ENCODE peak calls at places on chromosomes 16 and 17, in five cellular contexts. P is coronary artery, S is A549, H is Panc1, V is GM06990. Q is an unnamed sample.

GRCh38 chr16:9061358-9061813 is 30.1 kb upstream of the HAPSTR1 start:
- DNase-seq in H (no peak), P (no peak), V (no peak), S (no peak), Q (peak)

GRCh38 chr16:27639588-27640276 is 89.8 kb downstream of the KATNIP start:
- DNase-seq in S (peak), H (no peak), P (no peak), V (no peak), Q (peak)

GRCh38 chr17:54099221-54099620 is 276.5 kb downstream of the KIF2B start:
- DNase-seq in P (no peak), H (no peak), S (no peak), V (no peak), Q (no peak)

GRCh38 chr17:33970271-33970670 is 284.8 kb upstream of the CCL2 start:
- DNase-seq in H (no peak), S (no peak), V (no peak), P (no peak), Q (no peak)

GRCh38 chr16:88773812-88774291 is 11.2 kb downstream of the PIEZO1 start:
- DNase-seq in H (no peak), V (no peak), S (no peak), P (no peak), Q (peak)

GRCh38 chr17:78697122-78697845 is 84.8 kb downstream of the CYTH1 start:
- DNase-seq in P (no peak), V (peak), S (no peak), H (no peak), Q (peak)

GRCh38 chr17:27242951-27243350 is 51.0 kb upstream of the WSB1 start:
- DNase-seq in P (no peak), S (no peak), H (no peak), V (no peak), Q (no peak)

GRCh38 chr17:39219647-39220154 is 6.0 kb downstream of the STAC2 start:
- DNase-seq in H (no peak), V (no peak), S (no peak), P (no peak), Q (no peak)

GRCh38 chr17:80455328-80455710 is 21.1 kb downstream of the NPTX1 start:
- DNase-seq in H (no peak), P (no peak), V (no peak), S (no peak), Q (no peak)

GRCh38 chr17:51676691-51677487 is 416.5 kb downstream of the UTP18 start:
- DNase-seq in S (no peak), P (no peak), H (no peak), V (no peak), Q (no peak)

GRCh38 chr17:64024781-64025731 is 4.6 kb upstream of the ICAM2 start:
- DNase-seq in S (no peak), P (no peak), H (no peak), V (no peak), Q (no peak)

GRCh38 chr17:83193336-83194188 is 114.2 kb downstream of the METRNL start:
- DNase-seq in S (no peak), H (no peak), P (no peak), V (no peak), Q (peak)

GRCh38 chr17:77064608-77065007 is 76.2 kb upstream of the SEC14L1 start:
- DNase-seq in H (no peak), V (no peak), P (no peak), S (no peak), Q (no peak)

GRCh38 chr17:77924757-77925336 is 33.7 kb upstream of the TNRC6C start:
- DNase-seq in V (no peak), P (no peak), H (no peak), S (no peak), Q (peak)

GRCh38 chr17:49676276-49676868 is 1.5 kb downstream of the SPOP start:
- DNase-seq in S (no peak), P (no peak), V (peak), H (no peak), Q (peak)

GRCh38 chr16:27424772-27425498 is 23.0 kb downstream of the IL21R start:
- DNase-seq in H (no peak), S (no peak), V (no peak), P (peak), Q (no peak)

GRCh38 chr17:80082403-80083135 is 18.8 kb upstream of the GAA start:
- DNase-seq in V (no peak), S (peak), P (no peak), H (no peak), Q (peak)

GRCh38 chr16:57383276-57384247 is 11.3 kb downstream of the CX3CL1 start:
- DNase-seq in H (no peak), P (no peak), S (no peak), V (no peak), Q (no peak)

GRCh38 chr17:74118504-74118903 is 85.0 kb upstream of the RPL38 start:
- DNase-seq in S (no peak), H (no peak), P (no peak), V (no peak), Q (no peak)

GRCh38 chr17:31788571-31788946 is 70.5 kb downstream of the COPRS start:
- DNase-seq in H (no peak), V (no peak), S (no peak), P (no peak), Q (no peak)

GRCh38 chr17:27244481-27245223 is 49.3 kb upstream of the WSB1 start:
- DNase-seq in P (peak), S (peak), H (no peak), V (no peak), Q (peak)

GRCh38 chr17:32636593-32637218 is 149.9 kb downstream of the CDK5R1 start:
- DNase-seq in H (no peak), P (no peak), S (no peak), V (no peak), Q (no peak)

GRCh38 chr16:7614022-7614795 is 281.6 kb downstream of the RBFOX1 start:
- DNase-seq in S (no peak), P (no peak), V (no peak), H (no peak), Q (no peak)

GRCh38 chr17:49577978-49578893 is 2.6 kb downstream of the NXPH3 start:
- DNase-seq in H (no peak), V (no peak), P (no peak), S (no peak), Q (no peak)

GRCh38 chr17:57523926-57524634 is 221.0 kb downstream of the CCDC182 start:
- DNase-seq in S (peak), V (peak), H (no peak), P (no peak), Q (peak)

GRCh38 chr16:53191413-53191812 is 136.6 kb downstream of the CHD9 start:
- DNase-seq in H (no peak), P (no peak), V (no peak), S (no peak), Q (no peak)

GRCh38 chr16:2804728-2805127 is 6.5 kb downstream of the PRSS41 start:
- DNase-seq in P (no peak), S (no peak), H (no peak), V (no peak), Q (no peak)

GRCh38 chr17:71224824-71225575 is 895.8 kb upstream of the SOX9 start:
- DNase-seq in H (no peak), S (no peak), V (no peak), P (no peak), Q (no peak)

GRCh38 chr16:17942067-17942466 is 394.5 kb downstream of the NPIPA8 start:
- DNase-seq in S (no peak), V (no peak), H (no peak), P (no peak), Q (no peak)

GRCh38 chr16:66923247-66923851 is 2.0 kb downstream of the RRAD start:
- DNase-seq in H (no peak), P (peak), S (no peak), V (no peak), Q (peak)

GRCh38 chr17:45425125-45425983 is 7.3 kb downstream of the ARHGAP27 start:
- DNase-seq in V (no peak), H (no peak), P (no peak), S (peak), Q (peak)

GRCh38 chr17:48347203-48347602 is 82.8 kb downstream of the SKAP1 start:
- DNase-seq in S (no peak), V (no peak), P (no peak), H (no peak), Q (no peak)

GRCh38 chr17:15651583-15652110 is 32.1 kb upstream of the FBXW10B start:
- DNase-seq in P (peak), V (peak), H (peak), S (peak), Q (peak)

GRCh38 chr16:57386381-57386951 is 14.2 kb downstream of the CX3CL1 start:
- DNase-seq in S (no peak), V (no peak), P (no peak), H (no peak), Q (peak)

GRCh38 chr17:18258356-18259038 is at the start of gene FLII:
- DNase-seq in P (no peak), S (peak), H (no peak), V (peak), Q (no peak)

GRCh38 chr17:68780561-68780960 is 174.6 kb downstream of the ABCA8 start:
- DNase-seq in P (no peak), V (no peak), S (no peak), H (no peak), Q (no peak)

GRCh38 chr17:63707151-63707550 is 7.2 kb upstream of the LIMD2 start:
- DNase-seq in S (no peak), P (no peak), V (no peak), H (no peak), Q (no peak)

GRCh38 chr17:79114455-79115301 is 40.1 kb downstream of the ENGASE start:
- DNase-seq in S (no peak), V (no peak), P (no peak), H (no peak), Q (peak)

GRCh38 chr17:21358185-21358584 is 18.0 kb upstream of the KCNJ12 start:
- DNase-seq in V (no peak), S (no peak), H (no peak), P (no peak), Q (no peak)

DNA sequence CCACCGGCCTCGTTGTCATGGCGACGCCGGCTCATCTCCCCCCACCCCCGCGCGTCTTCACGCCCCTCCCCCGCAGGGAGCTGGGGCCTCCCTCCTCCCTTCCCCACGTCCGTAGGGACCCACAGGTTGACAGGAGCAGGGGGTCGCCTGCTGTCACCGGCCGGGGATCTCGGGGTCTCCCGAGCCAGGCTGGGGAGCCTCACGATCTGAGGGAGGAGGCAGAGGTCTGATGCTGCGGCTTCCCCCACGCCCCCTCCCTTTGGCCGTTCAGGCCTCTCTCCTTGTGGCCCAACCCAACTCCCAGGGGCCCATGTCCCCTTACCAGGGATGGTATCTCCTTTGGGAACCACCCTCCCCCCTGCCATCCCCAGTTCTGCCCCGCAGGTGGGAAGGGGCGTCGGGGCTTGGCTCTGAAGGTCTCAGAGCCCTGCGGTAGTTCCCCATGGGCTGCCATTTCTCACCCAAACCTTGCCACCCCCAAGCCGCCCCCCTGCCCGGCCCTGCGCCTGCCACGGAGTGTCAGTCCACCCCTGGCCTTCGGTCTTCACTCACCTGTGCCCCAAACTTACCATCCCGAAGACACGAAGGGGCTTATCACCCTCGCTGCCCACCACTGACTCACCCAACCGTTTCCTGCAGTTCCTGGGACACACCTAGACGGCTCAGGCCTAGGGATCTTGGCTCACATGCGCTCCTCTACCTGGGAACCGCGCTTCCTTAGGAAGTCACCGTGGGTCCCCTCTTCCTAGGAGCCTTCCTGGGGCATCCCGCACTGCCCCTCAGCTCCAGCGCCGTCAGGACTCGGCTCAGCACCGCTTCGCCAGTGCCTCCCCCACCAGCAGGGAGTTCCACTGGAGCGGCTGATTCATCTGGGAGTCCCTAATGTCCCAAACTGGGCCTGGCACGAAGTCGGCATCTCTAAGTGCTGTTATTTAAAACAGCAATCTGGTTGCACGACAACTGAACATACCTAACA is 966 bp upstream of the DOC2A start:
- DNase-seq in V (no peak), S (no peak), P (no peak), H (no peak), Q (no peak)
- TF ChIP-seq CTCF in V (no peak), S (no peak), P (no peak), H (no peak), Q (no peak)

GRCh38 chr17:72421128-72422092 is 300.6 kb downstream of the SOX9 start:
- DNase-seq in V (peak), P (no peak), S (peak), H (peak), Q (peak)

GRCh38 chr17:72422505-72423285 is 301.9 kb downstream of the SOX9 start:
- DNase-seq in S (peak), H (no peak), V (peak), P (peak), Q (peak)

GRCh38 chr17:72423286-72423589 is 302.4 kb downstream of the SOX9 start:
- DNase-seq in H (no peak), S (no peak), V (no peak), P (no peak), Q (peak)

GRCh38 chr17:72420775-72421127 is 299.9 kb downstream of the SOX9 start:
- DNase-seq in S (no peak), H (no peak), P (no peak), V (no peak), Q (no peak)

GRCh38 chr17:72422204-72422504 is 301.3 kb downstream of the SOX9 start:
- DNase-seq in S (no peak), V (no peak), H (no peak), P (no peak), Q (no peak)
- H3K4me3 ChIP-seq in S (peak), V (peak), H (no peak), P (no peak), Q (no peak)

GRCh38 chr16:50666658-50667496 is 14.2 kb downstream of the SNX20 start:
- DNase-seq in V (peak), S (no peak), H (no peak), P (no peak), Q (no peak)
- TF ChIP-seq CTCF in V (no peak), S (no peak), H (no peak), P (no peak), Q (no peak)

GRCh38 chr17:29407856-29408255 is 17.7 kb downstream of the TAOK1 start:
- DNase-seq in V (no peak), S (no peak), P (no peak), H (no peak), Q (no peak)
- H3K4me3 ChIP-seq in V (no peak), S (no peak), P (no peak), H (no peak), Q (no peak)

DNA sequence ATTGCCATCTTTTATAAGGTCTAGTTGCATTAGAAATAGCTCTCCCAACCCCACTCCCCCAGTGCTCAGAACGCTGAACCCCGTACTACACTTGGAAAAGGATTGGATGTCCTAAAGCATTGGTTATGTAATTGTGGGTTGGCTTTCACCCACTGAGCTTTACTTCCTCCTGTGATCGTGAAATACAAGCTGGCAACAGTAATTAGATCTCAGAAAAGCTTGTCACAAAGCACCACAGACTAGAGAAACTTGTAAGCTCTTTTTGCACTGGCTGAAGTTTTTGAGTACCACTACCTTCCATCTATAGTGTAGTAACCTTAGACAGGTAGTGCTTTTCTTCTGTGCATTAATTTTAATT is 54.4 kb downstream of the SIAH1 start:
- DNase-seq in P (no peak), V (no peak), H (no peak), S (no peak), Q (no peak)
- TF ChIP-seq CTCF in P (no peak), V (no peak), H (no peak), S (no peak), Q (no peak)

GRCh38 chr17:35053204-35053603 is 10.3 kb downstream of the RFFL start:
- DNase-seq in V (no peak), H (no peak), S (no peak), P (no peak), Q (no peak)

GRCh38 chr17:35052780-35053179 is 10.7 kb downstream of the RFFL start:
- DNase-seq in H (no peak), V (no peak), S (no peak), P (no peak), Q (no peak)

GRCh38 chr17:35051183-35051578 is 12.3 kb downstream of the RFFL start:
- DNase-seq in H (no peak), P (no peak), V (peak), S (no peak), Q (no peak)

GRCh38 chr17:35051579-35052239 is 11.8 kb downstream of the RFFL start:
- DNase-seq in P (no peak), H (no peak), S (no peak), V (no peak), Q (peak)

DNA sequence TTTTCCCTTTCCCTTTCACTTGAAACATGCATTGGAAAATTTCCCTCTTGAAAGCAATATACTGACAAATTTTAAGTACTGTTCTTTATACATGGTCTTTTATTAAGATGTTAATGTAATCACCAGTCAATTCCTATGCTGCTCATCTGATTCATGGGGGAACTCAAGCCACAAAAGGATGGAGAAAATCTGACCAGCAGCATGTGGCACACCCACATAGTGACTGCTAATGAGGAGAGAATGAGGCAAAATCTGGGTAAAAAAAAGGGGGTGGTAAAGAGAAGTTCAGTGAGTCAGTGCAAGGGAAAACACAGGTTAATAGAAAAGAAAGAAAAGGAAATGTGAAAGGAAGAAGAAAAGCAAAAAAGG is 11.3 kb downstream of the RFFL start:
- DNase-seq in H (no peak), S (no peak), P (no peak), V (no peak), Q (no peak)
- H3K4me3 ChIP-seq in H (no peak), S (no peak), P (no peak), V (no peak), Q (no peak)